ENCODE peak calls at places on chromosomes 1 and 21, in five cellular contexts. L, U, Q, H and S are unnamed samples.

GRCh38 chr1:210328746-210329488 is at the start of gene HHAT:
- DNase-seq in L (peak), U (peak), Q (peak), H (peak), S (no peak)

GRCh38 chr1:22264464-22265330 is 121.8 kb upstream of the WNT4 start:
- DNase-seq in L (no peak), U (no peak), Q (no peak), H (no peak), S (no peak)

GRCh38 chr1:13730751-13731482 is 30.9 kb downstream of the PRDM2 start:
- DNase-seq in L (no peak), U (peak), Q (no peak), H (no peak), S (no peak)

GRCh38 chr1:26126321-26127084 is 14.9 kb downstream of the PDIK1L start:
- DNase-seq in L (peak), U (peak), Q (no peak), H (peak), S (no peak)

GRCh38 chr1:62283361-62283760 is 35.9 kb downstream of the KANK4 start:
- DNase-seq in L (no peak), U (no peak), Q (no peak), H (no peak), S (no peak)

GRCh38 chr1:23854568-23854967 is 13.5 kb downstream of the FUCA1 start:
- DNase-seq in L (no peak), U (no peak), Q (peak), H (no peak), S (no peak)

GRCh38 chr21:42101246-42101645 is 30.1 kb downstream of the UMODL1 start:
- DNase-seq in L (no peak), U (no peak), Q (no peak), H (no peak), S (no peak)

GRCh38 chr1:171655215-171656116 is 3.0 kb upstream of the MYOC start:
- DNase-seq in L (peak), U (peak), Q (peak), H (peak), S (no peak)

GRCh38 chr1:230713915-230714764 is at the start of gene AGT:
- DNase-seq in L (peak), U (peak), Q (peak), H (peak), S (no peak)

GRCh38 chr21:35070436-35070835 is 21.3 kb upstream of the RUNX1 start:
- DNase-seq in L (no peak), U (no peak), Q (no peak), H (no peak), S (no peak)

GRCh38 chr1:107829083-107829771 is 135.8 kb downstream of the VAV3 start:
- DNase-seq in L (no peak), U (no peak), Q (no peak), H (no peak), S (no peak)

GRCh38 chr1:177351361-177352108 is 180.8 kb downstream of the BRINP2 start:
- DNase-seq in L (no peak), U (no peak), Q (no peak), H (peak), S (no peak)

GRCh38 chr21:39144191-39144590 is 39.1 kb downstream of the PSMG1 start:
- DNase-seq in L (no peak), U (no peak), Q (no peak), H (no peak), S (no peak)

GRCh38 chr1:234746798-234747196 is 136.8 kb upstream of the IRF2BP2 start:
- DNase-seq in L (peak), U (no peak), Q (no peak), H (no peak), S (peak)

GRCh38 chr1:89641781-89642180 is 8.9 kb downstream of the LRRC8C start:
- DNase-seq in L (no peak), U (no peak), Q (no peak), H (no peak), S (no peak)

GRCh38 chr1:39352881-39353280 is 138.6 kb upstream of the BMP8A start:
- DNase-seq in L (no peak), U (peak), Q (peak), H (no peak), S (no peak)

GRCh38 chr1:70072239-70072751 is 133.1 kb downstream of the LRRC40 start:
- DNase-seq in L (no peak), U (peak), Q (peak), H (no peak), S (no peak)
- H2AFZ ChIP-seq in L (no peak), U (no peak), Q (peak), H (no peak), S (no peak)

GRCh38 chr1:225949041-225949440 is 8.0 kb upstream of the LEFTY2 start:
- DNase-seq in L (no peak), U (no peak), Q (no peak), H (no peak), S (no peak)

GRCh38 chr1:225944951-225945350 is 3.9 kb upstream of the LEFTY2 start:
- DNase-seq in L (no peak), U (no peak), Q (no peak), H (no peak), S (no peak)

GRCh38 chr1:225946082-225946620 is 5.1 kb upstream of the LEFTY2 start:
- DNase-seq in L (no peak), U (no peak), Q (no peak), H (no peak), S (no peak)

GRCh38 chr1:225945564-225945963 is 4.5 kb upstream of the LEFTY2 start:
- DNase-seq in L (no peak), U (no peak), Q (peak), H (no peak), S (no peak)

GRCh38 chr1:225946803-225947202 is 5.8 kb upstream of the LEFTY2 start:
- DNase-seq in L (no peak), U (no peak), Q (no peak), H (no peak), S (no peak)
- H2AFZ ChIP-seq in L (no peak), U (no peak), Q (no peak), H (no peak), S (no peak)

GRCh38 chr21:28294046-28294445 is 698.6 kb downstream of the LTN1 start:
- DNase-seq in L (peak), U (peak), Q (peak), H (no peak), S (no peak)
- H2AFZ ChIP-seq in L (no peak), U (no peak), Q (no peak), H (no peak), S (no peak)

GRCh38 chr1:20399196-20399595 is 86.8 kb downstream of the CAMK2N1 start:
- DNase-seq in L (no peak), U (no peak), Q (no peak), H (no peak), S (no peak)

GRCh38 chr1:20398744-20399143 is 87.3 kb downstream of the CAMK2N1 start:
- DNase-seq in L (no peak), U (no peak), Q (no peak), H (no peak), S (no peak)

GRCh38 chr1:20400341-20401177 is 85.5 kb downstream of the CAMK2N1 start:
- DNase-seq in L (no peak), U (no peak), Q (peak), H (no peak), S (no peak)

GRCh38 chr1:20401405-20402010 is 84.5 kb downstream of the CAMK2N1 start:
- DNase-seq in L (no peak), U (no peak), Q (no peak), H (no peak), S (no peak)

GRCh38 chr1:20399606-20400180 is 86.3 kb downstream of the CAMK2N1 start:
- DNase-seq in L (no peak), U (no peak), Q (no peak), H (no peak), S (no peak)
- H2AFZ ChIP-seq in L (no peak), U (peak), Q (no peak), H (no peak), S (no peak)

DNA sequence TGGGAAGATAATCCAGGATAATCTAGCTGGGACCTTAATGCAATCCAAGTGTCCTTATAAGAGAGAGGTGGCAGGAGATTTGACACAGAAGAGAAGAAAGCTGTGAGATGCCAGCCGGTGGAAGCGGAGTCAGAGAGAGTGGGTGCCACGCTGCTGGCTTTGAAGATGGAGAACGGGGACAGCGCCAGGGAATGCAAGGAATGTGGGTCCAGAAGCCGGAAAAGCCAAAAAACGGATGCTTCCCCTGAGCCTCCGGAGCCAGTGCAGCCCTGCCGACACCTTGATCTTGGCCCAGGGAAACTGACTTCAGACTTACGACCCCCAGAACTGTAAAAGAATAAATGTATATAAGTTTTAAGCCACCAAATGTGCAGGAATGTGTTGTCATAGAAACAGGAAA is 152.6 kb downstream of the ZNF281 start:
- DNase-seq in L (no peak), U (no peak), Q (no peak), H (no peak), S (no peak)
- H2AFZ ChIP-seq in L (peak), U (peak), Q (peak), H (no peak), S (no peak)

GRCh38 chr1:17488977-17489739 is 49.7 kb upstream of the RCC2 start:
- DNase-seq in L (no peak), U (peak), Q (no peak), H (peak), S (no peak)
- H2AFZ ChIP-seq in L (no peak), U (peak), Q (no peak), H (no peak), S (no peak)